ENCODE peak calls at places on chromosomes 13 and 19, in seven cellular contexts. One of them, this sample, is unnamed.

GRCh38 chr19:1469200-1469935 is 9.6 kb downstream of the C19orf25 start:
- DNase-seq in spleen: peak; percentile 78
- DNase-seq in neural progenitor cell: peak; percentile 73
- DNase-seq in ovary: no peak
- DNase-seq in Karpas-422: peak; percentile 83
- DNase-seq in K562: no peak
- DNase-seq in adrenal gland: no peak
- DNase-seq in this sample: no peak

GRCh38 chr13:97974773-97975172 is 21.3 kb downstream of the IPO5 start:
- DNase-seq in neural progenitor cell: no peak
- DNase-seq in spleen: no peak
- DNase-seq in ovary: no peak
- DNase-seq in Karpas-422: no peak
- DNase-seq in adrenal gland: no peak
- DNase-seq in K562: no peak
- DNase-seq in this sample: no peak

GRCh38 chr19:52086481-52086880 is 9.1 kb downstream of the ZNF841 start:
- DNase-seq in ovary: no peak
- DNase-seq in Karpas-422: no peak
- DNase-seq in spleen: no peak
- DNase-seq in neural progenitor cell: no peak
- DNase-seq in K562: no peak
- DNase-seq in adrenal gland: no peak
- DNase-seq in this sample: no peak

GRCh38 chr13:33728271-33729037 is 89.5 kb upstream of the RFC3 start:
- DNase-seq in adrenal gland: peak; percentile 55
- DNase-seq in K562: no peak
- DNase-seq in neural progenitor cell: no peak
- DNase-seq in spleen: no peak
- DNase-seq in Karpas-422: peak; percentile 95
- DNase-seq in ovary: no peak
- DNase-seq in this sample: peak; percentile 45

GRCh38 chr13:23365652-23366051 is 67.8 kb downstream of the SACS start:
- DNase-seq in neural progenitor cell: no peak
- DNase-seq in Karpas-422: no peak
- DNase-seq in K562: no peak
- DNase-seq in ovary: no peak
- DNase-seq in adrenal gland: no peak
- DNase-seq in spleen: no peak
- DNase-seq in this sample: no peak

GRCh38 chr13:99103536-99103935 is 97.1 kb upstream of the UBAC2 start:
- DNase-seq in adrenal gland: no peak
- DNase-seq in spleen: no peak
- DNase-seq in ovary: no peak
- DNase-seq in K562: no peak
- DNase-seq in Karpas-422: no peak
- DNase-seq in neural progenitor cell: peak; percentile 47
- DNase-seq in this sample: peak; percentile 78

GRCh38 chr19:30345686-30346085 is 26.5 kb upstream of the ZNF536 start:
- DNase-seq in K562: no peak
- DNase-seq in adrenal gland: no peak
- DNase-seq in Karpas-422: no peak
- DNase-seq in ovary: no peak
- DNase-seq in neural progenitor cell: no peak
- DNase-seq in spleen: no peak
- DNase-seq in this sample: no peak

GRCh38 chr13:113489171-113489548 is 1.4 kb downstream of the DCUN1D2 start:
- DNase-seq in ovary: no peak
- DNase-seq in neural progenitor cell: peak; percentile 63
- DNase-seq in spleen: peak; percentile 73
- DNase-seq in adrenal gland: no peak
- DNase-seq in K562: peak; percentile 14
- DNase-seq in Karpas-422: no peak
- DNase-seq in this sample: no peak

GRCh38 chr19:13887039-13887438 is 10.1 kb downstream of the NANOS3 start:
- DNase-seq in ovary: no peak
- DNase-seq in spleen: no peak
- DNase-seq in neural progenitor cell: no peak
- DNase-seq in K562: peak; percentile 29
- DNase-seq in Karpas-422: no peak
- DNase-seq in adrenal gland: no peak
- DNase-seq in this sample: no peak

GRCh38 chr13:101230271-101230890 is 185.9 kb downstream of the NALCN start:
- DNase-seq in Karpas-422: no peak
- DNase-seq in K562: no peak
- DNase-seq in neural progenitor cell: no peak
- DNase-seq in adrenal gland: no peak
- DNase-seq in spleen: no peak
- DNase-seq in ovary: no peak
- DNase-seq in this sample: no peak

GRCh38 chr19:5172859-5173577 is 167.6 kb downstream of the PTPRS start:
- DNase-seq in spleen: no peak
- DNase-seq in adrenal gland: no peak
- DNase-seq in neural progenitor cell: no peak
- DNase-seq in Karpas-422: no peak
- DNase-seq in ovary: no peak
- DNase-seq in K562: peak; percentile 64
- DNase-seq in this sample: peak; percentile 79

GRCh38 chr19:12783226-12783848 is 7.9 kb upstream of the JUNB start:
- DNase-seq in Karpas-422: peak; percentile 44
- DNase-seq in ovary: no peak
- DNase-seq in spleen: no peak
- DNase-seq in K562: peak; percentile 37
- DNase-seq in adrenal gland: no peak
- DNase-seq in neural progenitor cell: no peak
- DNase-seq in this sample: peak; percentile 57

GRCh38 chr13:48769107-48769704 is 115.5 kb downstream of the CYSLTR2 start:
- DNase-seq in K562: peak; percentile 78
- DNase-seq in Karpas-422: peak; percentile 95
- DNase-seq in ovary: peak; percentile 48
- DNase-seq in spleen: no peak
- DNase-seq in adrenal gland: peak; percentile 90
- DNase-seq in neural progenitor cell: peak; percentile 90
- DNase-seq in this sample: peak; percentile 91

GRCh38 chr13:111187879-111188643 is 73.0 kb downstream of the ARHGEF7 start:
- DNase-seq in ovary: no peak
- DNase-seq in adrenal gland: no peak
- DNase-seq in neural progenitor cell: no peak
- DNase-seq in Karpas-422: peak; percentile 48
- DNase-seq in spleen: no peak
- DNase-seq in K562: no peak
- DNase-seq in this sample: no peak

GRCh38 chr13:46321494-46322225 is 65.4 kb downstream of the RUBCNL start:
- DNase-seq in K562: peak; percentile 68
- DNase-seq in ovary: no peak
- DNase-seq in neural progenitor cell: peak; percentile 73
- DNase-seq in adrenal gland: peak; percentile 41
- DNase-seq in spleen: peak; percentile 83
- DNase-seq in Karpas-422: peak; percentile 83
- DNase-seq in this sample: peak; percentile 32

GRCh38 chr13:29847501-29847983 is 2.9 kb downstream of the UBL3 start:
- DNase-seq in adrenal gland: peak; percentile 24
- DNase-seq in Karpas-422: no peak
- DNase-seq in K562: no peak
- DNase-seq in spleen: no peak
- DNase-seq in neural progenitor cell: peak; percentile 14
- DNase-seq in ovary: no peak
- DNase-seq in this sample: peak; percentile 79

DNA sequence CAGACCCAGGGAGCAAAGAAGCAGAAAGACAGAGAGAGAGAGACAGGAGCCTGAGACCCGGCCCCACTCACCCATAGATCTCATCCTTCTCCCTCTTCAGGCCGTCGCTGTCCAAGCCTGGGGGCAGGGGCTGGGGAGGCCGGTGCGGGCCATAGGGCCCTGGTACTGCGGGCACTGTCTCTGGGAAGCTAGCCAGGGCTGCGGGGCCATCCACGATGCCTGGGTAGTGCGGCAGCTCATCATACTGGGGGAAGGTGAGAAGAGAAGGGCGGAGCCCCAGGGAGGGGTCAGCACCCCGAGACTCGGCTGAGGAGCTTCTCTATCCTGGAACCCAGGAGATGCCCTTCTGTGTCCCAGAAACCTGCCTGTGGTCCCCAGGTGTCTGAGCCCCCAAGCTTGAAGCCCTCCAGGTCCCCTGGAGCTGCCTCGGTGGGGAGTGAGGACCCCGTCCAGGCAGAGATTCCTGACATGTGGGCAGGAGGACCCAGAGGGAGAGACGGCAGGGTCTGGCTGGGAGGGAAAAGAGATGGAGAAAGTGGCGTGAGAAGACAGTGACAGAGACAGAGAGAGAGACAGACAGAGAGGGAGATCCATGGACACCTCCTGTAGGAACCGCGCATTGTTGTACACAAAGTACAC is 2.1 kb downstream of the MEIS3 start:
- DNase-seq in ovary: no peak
- DNase-seq in neural progenitor cell: peak; percentile 35
- DNase-seq in spleen: no peak
- DNase-seq in Karpas-422: no peak
- DNase-seq in adrenal gland: no peak
- DNase-seq in K562: no peak
- DNase-seq in this sample: no peak
- H3K4me3 ChIP-seq in ovary: no peak overlapping the region
- H3K4me3 ChIP-seq in neural progenitor cell: peak overlapping the region; percentile 57
- H3K4me3 ChIP-seq in spleen: no peak overlapping the region
- H3K4me3 ChIP-seq in Karpas-422: no peak overlapping the region
- H3K4me3 ChIP-seq in adrenal gland: no peak overlapping the region
- H3K4me3 ChIP-seq in K562: no peak overlapping the region
- H3K4me3 ChIP-seq in this sample: no peak overlapping the region

GRCh38 chr19:44758596-44758995 is 10.1 kb downstream of the BCL3 start:
- DNase-seq in ovary: no peak
- DNase-seq in spleen: no peak
- DNase-seq in K562: no peak
- DNase-seq in adrenal gland: no peak
- DNase-seq in Karpas-422: no peak
- DNase-seq in neural progenitor cell: peak; percentile 55
- DNase-seq in this sample: no peak
- H3K4me1 ChIP-seq in ovary: peaks cover 22% of the 10 kb centered on the region
- H3K4me1 ChIP-seq in spleen: peaks cover 21% of the 10 kb centered on the region
- H3K4me1 ChIP-seq in K562: peaks cover 46% of the 10 kb centered on the region
- H3K4me1 ChIP-seq in adrenal gland: peaks cover 43% of the 10 kb centered on the region
- H3K4me1 ChIP-seq in Karpas-422: peaks cover 15% of the 10 kb centered on the region
- H3K4me1 ChIP-seq in neural progenitor cell: peaks cover 21% of the 10 kb centered on the region
- H3K4me1 ChIP-seq in this sample: peaks cover 29% of the 10 kb centered on the region

GRCh38 chr19:46924874-46925547 is 64.2 kb downstream of the ARHGAP35 start:
- DNase-seq in spleen: no peak
- DNase-seq in neural progenitor cell: no peak
- DNase-seq in Karpas-422: peak; percentile 75
- DNase-seq in K562: peak; percentile 76
- DNase-seq in ovary: no peak
- DNase-seq in adrenal gland: no peak
- DNase-seq in this sample: no peak
- H3K4me3 ChIP-seq in spleen: no peak overlapping the region
- H3K4me3 ChIP-seq in neural progenitor cell: no peak overlapping the region
- H3K4me3 ChIP-seq in Karpas-422: no peak overlapping the region
- H3K4me3 ChIP-seq in K562: no peak overlapping the region
- H3K4me3 ChIP-seq in ovary: no peak overlapping the region
- H3K4me3 ChIP-seq in adrenal gland: no peak overlapping the region
- H3K4me3 ChIP-seq in this sample: no peak overlapping the region

GRCh38 chr13:39452412-39452811 is 150.6 kb downstream of the LHFPL6 start:
- DNase-seq in K562: no peak
- DNase-seq in neural progenitor cell: no peak
- DNase-seq in adrenal gland: no peak
- DNase-seq in Karpas-422: no peak
- DNase-seq in spleen: no peak
- DNase-seq in ovary: no peak
- DNase-seq in this sample: peak; percentile 41
- H3K4me1 ChIP-seq in K562: no peaks in the 10 kb centered on the region
- H3K4me1 ChIP-seq in neural progenitor cell: peaks cover 31% of the 10 kb centered on the region
- H3K4me1 ChIP-seq in adrenal gland: peaks cover 32% of the 10 kb centered on the region
- H3K4me1 ChIP-seq in Karpas-422: peaks cover 8% of the 10 kb centered on the region
- H3K4me1 ChIP-seq in spleen: peaks cover 10% of the 10 kb centered on the region
- H3K4me1 ChIP-seq in ovary: peaks cover 13% of the 10 kb centered on the region
- H3K4me1 ChIP-seq in this sample: peaks cover 28% of the 10 kb centered on the region

GRCh38 chr19:45428385-45429231 is 4.9 kb upstream of the ERCC1 start:
- DNase-seq in Karpas-422: no peak
- DNase-seq in K562: peak; percentile 71
- DNase-seq in adrenal gland: no peak
- DNase-seq in neural progenitor cell: peak; percentile 89
- DNase-seq in spleen: no peak
- DNase-seq in ovary: peak; percentile 69
- DNase-seq in this sample: peak; percentile 37
- H3K4me3 ChIP-seq in Karpas-422: no peak overlapping the region
- H3K4me3 ChIP-seq in K562: peak overlapping the region; percentile 71
- H3K4me3 ChIP-seq in adrenal gland: no peak overlapping the region
- H3K4me3 ChIP-seq in neural progenitor cell: peak overlapping the region; percentile 60
- H3K4me3 ChIP-seq in spleen: peak overlapping the region; percentile 29
- H3K4me3 ChIP-seq in ovary: peak overlapping the region; percentile 44
- H3K4me3 ChIP-seq in this sample: peak overlapping the region; percentile 49

DNA sequence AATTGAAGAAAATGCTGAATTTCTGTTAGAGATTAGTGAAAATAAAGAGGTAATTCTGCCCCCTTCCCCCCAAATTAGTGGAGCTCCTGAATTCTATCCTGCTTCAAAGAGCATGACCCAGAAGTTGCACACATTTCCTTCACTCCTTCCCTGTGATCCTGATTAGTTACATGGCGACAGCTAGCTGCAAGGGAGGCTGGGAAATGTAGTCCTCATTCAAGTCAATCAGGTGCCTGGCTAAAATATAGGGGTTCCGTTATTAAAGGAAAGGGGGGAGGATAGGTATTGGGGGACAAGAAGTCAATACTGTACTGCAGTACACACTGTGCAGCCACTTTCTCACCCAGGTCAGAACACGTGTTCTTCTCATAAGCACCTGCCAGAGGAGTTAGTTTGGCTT is 65.8 kb downstream of the SIPA1L3 start:
- DNase-seq in adrenal gland: no peak
- DNase-seq in spleen: no peak
- DNase-seq in ovary: no peak
- DNase-seq in neural progenitor cell: no peak
- DNase-seq in Karpas-422: no peak
- DNase-seq in K562: no peak
- DNase-seq in this sample: no peak
- H3K4me1 ChIP-seq in adrenal gland: no peaks in the 10 kb centered on the region
- H3K4me1 ChIP-seq in spleen: peaks cover 3% of the 10 kb centered on the region
- H3K4me1 ChIP-seq in ovary: no peaks in the 10 kb centered on the region
- H3K4me1 ChIP-seq in neural progenitor cell: peaks cover 5% of the 10 kb centered on the region
- H3K4me1 ChIP-seq in Karpas-422: peaks cover 42% of the 10 kb centered on the region
- H3K4me1 ChIP-seq in K562: no peaks in the 10 kb centered on the region
- H3K4me1 ChIP-seq in this sample: no peaks in the 10 kb centered on the region

GRCh38 chr19:19403373-19403901 is 2.0 kb upstream of the GATAD2A start:
- DNase-seq in ovary: no peak
- DNase-seq in Karpas-422: no peak
- DNase-seq in adrenal gland: no peak
- DNase-seq in neural progenitor cell: no peak
- DNase-seq in spleen: peak; percentile 72
- DNase-seq in K562: peak; percentile 71
- DNase-seq in this sample: no peak
- H3K4me3 ChIP-seq in ovary: no peak overlapping the region
- H3K4me3 ChIP-seq in Karpas-422: no peak overlapping the region
- H3K4me3 ChIP-seq in adrenal gland: no peak overlapping the region
- H3K4me3 ChIP-seq in neural progenitor cell: no peak overlapping the region
- H3K4me3 ChIP-seq in spleen: no peak overlapping the region
- H3K4me3 ChIP-seq in K562: no peak overlapping the region
- H3K4me3 ChIP-seq in this sample: no peak overlapping the region

DNA sequence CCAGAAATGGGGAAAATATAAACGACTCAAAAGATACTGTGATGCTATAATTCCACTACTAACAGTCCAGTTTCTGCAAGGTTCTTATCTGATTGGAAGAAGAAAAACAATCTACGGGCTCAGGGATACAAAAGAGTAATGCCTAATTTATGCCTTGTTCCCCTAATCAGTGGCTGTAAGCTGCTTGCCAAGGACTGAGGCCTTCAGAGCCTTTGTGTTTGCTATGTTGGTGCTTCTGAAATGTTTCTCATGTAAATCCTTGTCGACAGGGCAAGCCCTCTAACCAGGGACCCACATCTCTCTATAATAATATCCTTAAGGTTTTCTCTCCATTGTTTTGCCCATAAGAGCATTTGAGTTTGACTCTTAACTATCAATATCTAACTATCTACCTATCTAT is 89.7 kb upstream of the CLDN10 start:
- DNase-seq in neural progenitor cell: peak; percentile 37
- DNase-seq in Karpas-422: no peak
- DNase-seq in K562: no peak
- DNase-seq in ovary: no peak
- DNase-seq in spleen: no peak
- DNase-seq in adrenal gland: no peak
- DNase-seq in this sample: no peak
- H3K4me1 ChIP-seq in neural progenitor cell: peaks cover 8% of the 10 kb centered on the region
- H3K4me1 ChIP-seq in Karpas-422: no peaks in the 10 kb centered on the region
- H3K4me1 ChIP-seq in K562: no peaks in the 10 kb centered on the region
- H3K4me1 ChIP-seq in ovary: no peaks in the 10 kb centered on the region
- H3K4me1 ChIP-seq in spleen: no peaks in the 10 kb centered on the region
- H3K4me1 ChIP-seq in adrenal gland: peaks cover 14% of the 10 kb centered on the region
- H3K4me1 ChIP-seq in this sample: no peaks in the 10 kb centered on the region